ENCODE peak calls at places on chromosomes 6 and 20, in four cellular contexts. O, K, X and J are unnamed samples.

GRCh38 chr20:3900187-3900604 is 11.0 kb downstream of the PANK2 start:
- DNase-seq in O (no peak), K (no peak), X (no peak), J (no peak)

GRCh38 chr6:451847-452246 is 60.3 kb downstream of the IRF4 start:
- DNase-seq in O (no peak), K (no peak), X (no peak), J (no peak)

GRCh38 chr6:67896476-67896875 is 738.6 kb upstream of the ADGRB3 start:
- DNase-seq in O (no peak), K (no peak), X (no peak), J (no peak)

GRCh38 chr6:144314003-144314485 is 28.9 kb downstream of the UTRN start:
- DNase-seq in O (no peak), K (peak; percentile 70), X (no peak), J (peak; percentile 87)

GRCh38 chr6:157380458-157380778 is 572 bp upstream of the ZDHHC14 start:
- DNase-seq in O (no peak), K (peak; percentile 22), X (no peak), J (peak; percentile 54)

GRCh38 chr6:6942826-6943225 is 164.9 kb upstream of the RREB1 start:
- DNase-seq in O (no peak), K (peak; percentile 65), X (no peak), J (peak; percentile 78)

GRCh38 chr20:43416591-43417228 is 41.0 kb upstream of the SRSF6 start:
- DNase-seq in O (no peak), K (no peak), X (no peak), J (no peak)

GRCh38 chr6:11650711-11651110 is 113.2 kb downstream of the TMEM170B start:
- DNase-seq in O (no peak), K (no peak), X (no peak), J (no peak)

GRCh38 chr20:45469336-45470261 is at the start of gene WFDC2:
- DNase-seq in O (no peak), K (no peak), X (no peak), J (peak; percentile 81)

GRCh38 chr6:120681204-120681603 is 653.1 kb downstream of the TBC1D32 start:
- DNase-seq in O (no peak), K (no peak), X (no peak), J (no peak)

GRCh38 chr6:14814016-14814415 is 431.9 kb upstream of the JARID2 start:
- DNase-seq in O (no peak), K (no peak), X (no peak), J (no peak)

GRCh38 chr6:42978487-42978792 is 541 bp downstream of the PEX6 start:
- DNase-seq in O (peak; percentile 8), K (peak; percentile 25), X (no peak), J (peak; percentile 57)

GRCh38 chr20:43915209-43916072 is 789 bp downstream of the TOX2 start:
- DNase-seq in O (no peak), K (no peak), X (peak; percentile 66), J (no peak)

GRCh38 chr6:151716446-151717047 is 90.9 kb upstream of the ESR1 start:
- DNase-seq in O (no peak), K (no peak), X (no peak), J (peak; percentile 54)

GRCh38 chr6:112745765-112746164 is 398.6 kb downstream of the RFPL4B start:
- DNase-seq in O (no peak), K (no peak), X (no peak), J (no peak)

GRCh38 chr20:37379967-37380828 is 34.3 kb downstream of the SRC start:
- DNase-seq in O (no peak), K (no peak), X (no peak), J (peak; percentile 32)

GRCh38 chr6:37514377-37514776 is 14.7 kb upstream of the CCDC167 start:
- DNase-seq in O (no peak), K (no peak), X (peak; percentile 66), J (no peak)

GRCh38 chr6:127513425-127513824 is 5.7 kb downstream of the MTCL3 start:
- DNase-seq in O (no peak), K (no peak), X (no peak), J (no peak)

GRCh38 chr6:155186052-155186658 is 77.7 kb upstream of the CLDN20 start:
- DNase-seq in O (no peak), K (no peak), X (no peak), J (no peak)

GRCh38 chr20:50915424-50915823 is 15.8 kb downstream of the ADNP start:
- DNase-seq in O (no peak), K (no peak), X (no peak), J (no peak)

GRCh38 chr6:158646023-158646888 is 1.7 kb upstream of the DYNLT1 start:
- DNase-seq in O (no peak), K (no peak), X (no peak), J (no peak)

GRCh38 chr6:71403422-71404134 is 115.0 kb downstream of the OGFRL1 start:
- DNase-seq in O (no peak), K (no peak), X (no peak), J (no peak)

GRCh38 chr20:45037050-45037449 is 63.9 kb downstream of the KCNS1 start:
- DNase-seq in O (no peak), K (no peak), X (no peak), J (no peak)

GRCh38 chr6:1839315-1839714 is 229.6 kb downstream of the FOXC1 start:
- DNase-seq in O (peak; percentile 25), K (no peak), X (no peak), J (no peak)

GRCh38 chr6:160076009-160076408 is 45.6 kb upstream of the SLC22A1 start:
- DNase-seq in O (no peak), K (no peak), X (no peak), J (no peak)

GRCh38 chr20:47843886-47844567 is 58.7 kb upstream of the SULF2 start:
- DNase-seq in O (no peak), K (no peak), X (no peak), J (no peak)

GRCh38 chr6:36337814-36338213 is 1.1 kb upstream of the BNIP5 start:
- DNase-seq in O (no peak), K (no peak), X (no peak), J (no peak)

GRCh38 chr6:30883743-30884520 is at the start of gene DDR1:
- DNase-seq in O (peak; percentile 48), K (peak; percentile 81), X (peak; percentile 65), J (peak; percentile 76)